ENCODE peak calls at places on chromosomes 7 and 10, in four cellular contexts. P is fibroblast of mammary gland, D is nephron progenitor cell, C is HFFc6. K is an unnamed sample.

GRCh38 chr7:158596745-158597144 is 9.1 kb upstream of the PTPRN2 start:
- DNase-seq in P (no peak), D (no peak), C (no peak), K (no peak)

GRCh38 chr7:16740996-16741395 is 12.6 kb upstream of the TSPAN13 start:
- DNase-seq in C (no peak), D (no peak), P (no peak), K (no peak)

GRCh38 chr10:10960534-10960933 is 57.1 kb upstream of the CELF2 start:
- DNase-seq in P (no peak), C (no peak), D (no peak), K (no peak)

GRCh38 chr10:1201010-1201807 is 145.0 kb downstream of the WDR37 start:
- DNase-seq in C (no peak), P (no peak), D (no peak), K (no peak)

GRCh38 chr10:58319599-58319998 is 15.2 kb upstream of the UBE2D1 start:
- DNase-seq in P (peak; percentile 7), C (no peak), D (no peak), K (no peak)

GRCh38 chr7:1691096-1691495 is 21.0 kb downstream of the ELFN1 start:
- DNase-seq in P (no peak), D (no peak), C (no peak), K (no peak)

GRCh38 chr10:77784856-77785255 is 141.7 kb downstream of the DLG5 start:
- DNase-seq in D (no peak), C (peak; percentile 87), P (peak; percentile 52), K (no peak)

GRCh38 chr7:45470031-45470430 is 104.1 kb upstream of the ADCY1 start:
- DNase-seq in D (no peak), C (no peak), P (no peak), K (no peak)

GRCh38 chr7:127018889-127019288 is 233.9 kb downstream of the GRM8 start:
- DNase-seq in P (no peak), C (no peak), D (no peak), K (no peak)

GRCh38 chr7:151821806-151822540 is 54.9 kb downstream of the PRKAG2 start:
- DNase-seq in C (no peak), D (no peak), P (no peak), K (no peak)
- TF ChIP-seq CTCF in C (no peak), D (no peak), P (no peak), K (no peak)

DNA sequence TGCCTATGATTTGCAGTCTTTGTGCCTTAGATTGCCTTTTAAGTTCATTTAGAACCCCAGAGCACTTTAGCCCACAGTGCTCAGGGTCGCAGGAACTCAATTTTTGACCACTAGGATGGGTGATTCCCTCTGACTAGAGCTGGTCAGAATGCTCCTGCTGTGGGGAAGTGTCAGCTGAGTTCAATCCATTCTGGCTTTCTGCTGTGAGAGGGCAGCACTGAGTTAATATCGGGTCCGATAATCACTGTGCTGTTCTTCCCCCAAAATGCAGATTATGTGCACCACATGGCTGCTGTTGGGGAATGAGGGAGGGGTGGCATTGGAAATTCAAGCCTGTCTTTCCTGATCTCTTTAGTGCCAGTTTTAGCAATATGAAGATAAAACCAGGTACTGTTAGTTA is 886.4 kb downstream of the DNAJB9 start:
- DNase-seq in D (no peak), C (no peak), P (no peak), K (no peak)
- TF ChIP-seq CTCF in D (no peak), C (no peak), P (no peak), K (no peak)

DNA sequence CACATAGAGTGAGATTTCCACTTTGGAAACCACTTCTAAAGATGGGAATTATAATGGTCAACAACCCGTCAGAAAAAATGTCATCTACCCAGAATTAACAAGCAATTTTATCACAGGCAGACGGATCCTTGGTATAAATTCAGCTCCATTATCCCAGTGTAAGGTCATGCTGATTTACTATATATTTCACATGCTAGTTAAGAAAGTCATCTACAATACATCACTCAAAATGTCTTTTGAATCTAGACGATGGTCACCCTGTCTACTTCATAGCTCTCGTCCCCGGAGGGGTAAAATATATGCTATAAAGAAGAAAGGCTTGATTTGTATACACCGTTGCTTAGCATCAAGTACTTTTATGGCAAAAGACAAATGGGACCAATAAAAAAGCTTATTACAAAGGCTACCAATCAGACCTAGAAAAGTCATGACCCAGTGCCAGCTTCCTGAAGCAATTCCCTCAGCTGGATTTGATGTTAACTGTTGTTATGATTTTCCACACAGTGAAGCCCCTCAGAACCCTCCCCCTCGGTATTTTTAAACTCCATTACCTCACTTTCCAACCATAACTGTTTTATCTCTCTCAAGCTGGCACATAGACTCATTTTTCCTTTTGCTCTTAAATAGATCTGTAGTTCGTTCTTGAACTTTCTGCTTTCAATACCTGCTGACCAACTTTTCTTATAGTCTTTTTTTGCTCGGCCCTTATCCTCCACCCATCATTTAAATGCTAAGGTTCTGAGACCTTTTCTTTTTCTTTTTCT is 104.9 kb downstream of the DOCK4 start:
- DNase-seq in C (no peak), D (no peak), P (no peak), K (no peak)
- TF ChIP-seq CTCF in C (no peak), D (no peak), P (no peak), K (no peak)

DNA sequence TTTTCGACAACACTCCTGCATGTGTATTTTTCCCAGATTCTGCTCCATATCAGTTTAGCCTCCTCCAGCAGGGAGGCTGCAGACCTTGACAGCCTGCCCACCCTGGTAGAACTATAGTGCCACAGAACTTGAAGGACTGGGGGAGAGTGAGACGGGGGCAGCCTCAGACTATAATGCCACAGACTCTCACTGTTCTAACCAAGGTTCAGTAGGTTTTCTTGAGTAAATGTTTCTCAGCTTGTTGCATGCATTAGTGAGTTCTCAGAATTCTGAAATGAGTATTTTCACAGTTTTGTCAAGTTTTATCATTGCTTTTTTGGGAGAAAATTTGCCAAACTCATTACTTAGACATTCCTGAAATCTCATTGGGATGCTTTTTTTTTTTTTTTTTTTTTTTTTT is 95.9 kb downstream of the ZNRF2 start:
- DNase-seq in C (no peak), P (no peak), D (no peak), K (no peak)
- TF ChIP-seq CTCF in C (no peak), P (no peak), D (no peak), K (no peak)